ENCODE peak calls at places on chromosomes 12 and 14, in four cellular contexts. J is uterus, M is lung, G is aorta. W is an unnamed sample.

GRCh38 chr14:31752867-31753661 is 191.9 kb downstream of the NUBPL start:
- DNase-seq in J (no peak), M (no peak), G (no peak), W (no peak)

GRCh38 chr12:15688838-15689237 is 100.3 kb downstream of the EPS8 start:
- DNase-seq in J (no peak), M (no peak), G (peak; percentile 51), W (no peak)

GRCh38 chr14:93337143-93337753 is 4.4 kb upstream of the BTBD7 start:
- DNase-seq in J (no peak), M (no peak), G (no peak), W (no peak)

GRCh38 chr12:53867216-53868012 is 71.2 kb upstream of the HOXC13 start:
- DNase-seq in J (no peak), M (no peak), G (no peak), W (peak; percentile 57)

GRCh38 chr14:34539407-34540180 is at the start of gene EAPP:
- DNase-seq in J (peak; percentile 95), M (peak; percentile 99), G (peak; percentile 99), W (peak; percentile 98)

GRCh38 chr12:388012-388411 is 1.1 kb downstream of the KDM5A start:
- DNase-seq in J (no peak), M (no peak), G (no peak), W (no peak)

GRCh38 chr12:6866163-6866919 is 990 bp upstream of the TPI1 start:
- DNase-seq in J (no peak), M (no peak), G (no peak), W (no peak)

GRCh38 chr14:33280646-33281045 is 342.0 kb downstream of the NPAS3 start:
- DNase-seq in J (no peak), M (no peak), G (no peak), W (no peak)

GRCh38 chr12:130838284-130838950 is 633 bp downstream of the STX2 start:
- DNase-seq in J (no peak), M (peak; percentile 36), G (no peak), W (peak; percentile 28)

GRCh38 chr12:67522222-67522621 is 126.3 kb upstream of the DYRK2 start:
- DNase-seq in J (no peak), M (no peak), G (no peak), W (no peak)

DNA sequence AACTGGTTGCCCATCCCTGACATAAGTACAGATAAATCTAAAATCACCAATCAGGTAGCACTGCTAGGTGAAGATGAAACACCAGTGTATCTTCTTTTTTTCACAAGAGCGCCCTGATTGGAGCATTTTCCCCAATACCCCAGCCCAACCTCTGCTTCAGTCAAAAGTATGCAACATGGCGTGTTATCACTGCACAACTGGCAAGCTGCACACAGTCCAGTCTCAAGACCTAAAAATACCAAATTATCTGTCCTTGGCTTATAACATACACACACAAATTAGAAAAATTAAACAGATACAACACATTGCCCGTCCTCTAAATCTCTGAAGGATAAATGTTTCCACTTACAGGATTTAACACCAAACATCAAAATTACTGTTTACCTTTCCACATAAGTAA is 20.2 kb upstream of the SELPLG start:
- DNase-seq in J (no peak), M (no peak), G (no peak), W (no peak)
- H3K4me1 ChIP-seq in J (peaks cover 6% of the 10 kb centered on the region), M (peaks cover 1% of the 10 kb centered on the region), G (peaks cover 4% of the 10 kb centered on the region), W (peaks cover 10% of the 10 kb centered on the region)

GRCh38 chr12:108560752-108561719 is at the start of gene SART3:
- DNase-seq in J (peak; percentile 83), M (peak; percentile 77), G (peak; percentile 87), W (peak; percentile 71)
- H3K4me1 ChIP-seq in J (peaks cover 17% of the 10 kb centered on the region), M (peaks cover 13% of the 10 kb centered on the region), G (peaks cover 9% of the 10 kb centered on the region), W (peaks cover 21% of the 10 kb centered on the region)

GRCh38 chr12:51907083-51907863 is at the start of gene ACVRL1:
- DNase-seq in J (no peak), M (no peak), G (no peak), W (no peak)
- H3K4me1 ChIP-seq in J (peaks cover 3% of the 10 kb centered on the region), M (peaks cover 14% of the 10 kb centered on the region), G (no peaks in the 10 kb centered on the region), W (peaks cover 36% of the 10 kb centered on the region)

GRCh38 chr14:105489607-105490317 is 1.3 kb upstream of the TEDC1 start:
- DNase-seq in J (peak; percentile 86), M (peak; percentile 85), G (peak; percentile 92), W (peak; percentile 75)
- H3K4me1 ChIP-seq in J (peaks cover 28% of the 10 kb centered on the region), M (peaks cover 25% of the 10 kb centered on the region), G (no peaks in the 10 kb centered on the region), W (peaks cover 25% of the 10 kb centered on the region)

GRCh38 chr14:72801841-72802587 is 91.9 kb downstream of the DPF3 start:
- DNase-seq in J (no peak), M (no peak), G (no peak), W (no peak)
- H3K4me1 ChIP-seq in J (no peaks in the 10 kb centered on the region), M (no peaks in the 10 kb centered on the region), G (no peaks in the 10 kb centered on the region), W (peaks cover 22% of the 10 kb centered on the region)

GRCh38 chr14:61179061-61179675 is 102.0 kb downstream of the TMEM30B start:
- DNase-seq in J (no peak), M (no peak), G (no peak), W (no peak)

GRCh38 chr14:61177279-61178225 is 103.6 kb downstream of the TMEM30B start:
- DNase-seq in J (no peak), M (no peak), G (no peak), W (peak; percentile 69)

GRCh38 chr14:61176686-61177085 is 104.5 kb downstream of the TMEM30B start:
- DNase-seq in J (no peak), M (no peak), G (no peak), W (no peak)

GRCh38 chr14:61179776-61180398 is 101.3 kb downstream of the TMEM30B start:
- DNase-seq in J (no peak), M (no peak), G (no peak), W (peak; percentile 76)

GRCh38 chr14:61178226-61179060 is 102.7 kb downstream of the TMEM30B start:
- DNase-seq in J (no peak), M (no peak), G (peak; percentile 71), W (peak; percentile 89)
- H3K4me1 ChIP-seq in J (no peaks in the 10 kb centered on the region), M (peaks cover 1% of the 10 kb centered on the region), G (no peaks in the 10 kb centered on the region), W (peaks cover 49% of the 10 kb centered on the region)

GRCh38 chr14:20412422-20412821 is 879 bp downstream of the TEP1 start:
- DNase-seq in J (no peak), M (no peak), G (no peak), W (peak; percentile 23)
- H3K4me1 ChIP-seq in J (no peaks in the 10 kb centered on the region), M (no peaks in the 10 kb centered on the region), G (peaks cover 7% of the 10 kb centered on the region), W (peaks cover 10% of the 10 kb centered on the region)

GRCh38 chr12:63319386-63319785 is 168.4 kb upstream of the AVPR1A start:
- DNase-seq in J (no peak), M (no peak), G (no peak), W (peak; percentile 58)

GRCh38 chr12:63317880-63318279 is 166.9 kb upstream of the AVPR1A start:
- DNase-seq in J (no peak), M (no peak), G (no peak), W (no peak)

GRCh38 chr12:63318313-63318712 is 167.3 kb upstream of the AVPR1A start:
- DNase-seq in J (no peak), M (no peak), G (no peak), W (no peak)

GRCh38 chr12:63319936-63320633 is 169.1 kb upstream of the AVPR1A start:
- DNase-seq in J (no peak), M (no peak), G (no peak), W (no peak)

GRCh38 chr12:63318933-63319332 is 167.9 kb upstream of the AVPR1A start:
- DNase-seq in J (no peak), M (no peak), G (no peak), W (no peak)
- H3K4me1 ChIP-seq in J (no peaks in the 10 kb centered on the region), M (no peaks in the 10 kb centered on the region), G (no peaks in the 10 kb centered on the region), W (peaks cover 19% of the 10 kb centered on the region)

DNA sequence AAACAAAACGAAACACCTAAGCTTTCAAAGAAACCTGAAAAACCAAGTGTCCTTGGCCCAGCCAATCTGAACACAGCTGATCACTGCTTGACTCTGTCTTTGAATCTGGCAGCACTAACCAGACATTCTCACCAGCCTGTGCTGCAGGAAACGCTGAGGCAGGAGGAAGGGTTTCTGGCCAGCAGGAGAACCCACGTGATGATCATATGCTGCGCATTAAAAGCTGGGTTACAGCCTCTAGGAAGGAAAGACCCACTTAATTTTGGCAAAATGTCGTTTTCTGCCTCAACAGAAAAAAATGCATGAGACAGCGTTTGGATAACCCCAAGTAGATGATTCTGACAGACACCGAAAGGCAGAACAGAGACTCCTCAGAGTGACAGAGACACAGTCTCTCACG is 9.8 kb downstream of the APPL2 start:
- DNase-seq in J (peak; percentile 79), M (no peak), G (peak; percentile 88), W (peak; percentile 100)
- H3K4me1 ChIP-seq in J (no peaks in the 10 kb centered on the region), M (peaks cover 17% of the 10 kb centered on the region), G (no peaks in the 10 kb centered on the region), W (peaks cover 62% of the 10 kb centered on the region)

GRCh38 chr12:50603817-50604639 is 99.2 kb downstream of the DIP2B start:
- DNase-seq in J (peak; percentile 31), M (no peak), G (no peak), W (no peak)

GRCh38 chr12:50610171-50610570 is 105.4 kb downstream of the DIP2B start:
- DNase-seq in J (no peak), M (no peak), G (no peak), W (no peak)

GRCh38 chr12:50609292-50609874 is 104.6 kb downstream of the DIP2B start:
- DNase-seq in J (no peak), M (no peak), G (no peak), W (no peak)

GRCh38 chr12:50604640-50604920 is 99.8 kb downstream of the DIP2B start:
- DNase-seq in J (no peak), M (no peak), G (no peak), W (no peak)

DNA sequence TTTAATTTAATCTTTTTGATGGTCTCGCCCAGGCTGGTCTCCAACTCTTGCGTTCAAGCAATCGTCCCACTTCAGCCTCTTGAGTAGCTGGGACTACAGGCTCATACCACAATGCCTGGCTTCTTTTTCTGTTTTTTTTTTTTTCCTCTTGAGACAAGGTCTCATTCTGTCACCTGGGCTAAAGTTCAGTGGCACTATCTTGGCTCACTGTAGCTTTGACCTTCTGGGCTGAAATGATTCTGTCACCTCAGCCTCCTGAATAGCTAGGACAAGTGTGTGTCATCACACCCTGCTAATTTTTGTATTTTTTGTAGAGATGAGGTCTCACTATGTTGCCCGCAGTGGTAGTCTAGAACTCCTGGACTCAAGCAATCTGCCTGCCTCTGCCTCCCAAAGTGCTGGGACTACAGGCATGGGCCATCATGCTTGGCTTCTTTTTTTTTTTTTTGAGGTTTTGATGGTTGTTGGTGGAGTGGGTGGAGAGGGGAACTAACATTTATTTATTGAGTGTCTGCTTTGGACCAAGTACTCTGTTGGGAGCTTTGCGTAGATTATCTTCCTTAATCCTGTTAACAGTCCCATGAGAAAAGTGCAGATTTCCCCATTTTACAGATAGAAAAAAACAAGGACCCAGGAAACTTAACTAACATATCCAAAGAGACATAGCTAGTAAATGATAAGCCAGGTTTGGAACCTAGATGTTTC is 102.0 kb downstream of the DIP2B start:
- DNase-seq in J (no peak), M (no peak), G (no peak), W (no peak)
- H3K4me1 ChIP-seq in J (no peaks in the 10 kb centered on the region), M (peaks cover 2% of the 10 kb centered on the region), G (peaks cover 3% of the 10 kb centered on the region), W (peaks cover 26% of the 10 kb centered on the region)

W was measured in SJSA1.